ENCODE peak calls at places on chromosomes 2 and 18, in seven cellular contexts. One of them, this sample, is unnamed.
A peak's percentile ranks its signal among the peaks of the same experiment; 100 is the strongest.

GRCh38 chr2:67394734-67395133 is 2.4 kb upstream of the ETAA1 start:
- DNase-seq in activated T-helper 1 cell treated with anti-CD3 and anti-CD28 coated beads, Interleukin-2, amount 50 U/mL, for 16 hours: no peak
- DNase-seq in activated naive CD8-positive, alpha-beta T cell treated with anti-CD3 and anti-CD28 coated beads, Interleukin-2, amount 50 U/mL, for 24 hours: no peak
- DNase-seq in stimulated activated naive B cell treated with anti-CD40 and anti-IgM and Interleukin-4, amounts not matched to agents 10 μg/mL and 1 μg/mL and 100 μg/mL, for 72 hours: no peak
- DNase-seq in effector memory CD8-positive, alpha-beta T cell: no peak
- DNase-seq in NCI-H774: no peak
- DNase-seq in NCI-H2029 treated with DMSO at 0.1 percent for 48 hours: no peak
- DNase-seq in this sample: no peak

GRCh38 chr2:210210185-210210584 is 15.1 kb downstream of the ACADL start:
- DNase-seq in activated T-helper 1 cell treated with anti-CD3 and anti-CD28 coated beads, Interleukin-2, amount 50 U/mL, for 16 hours: no peak
- DNase-seq in activated naive CD8-positive, alpha-beta T cell treated with anti-CD3 and anti-CD28 coated beads, Interleukin-2, amount 50 U/mL, for 24 hours: no peak
- DNase-seq in stimulated activated naive B cell treated with anti-CD40 and anti-IgM and Interleukin-4, amounts not matched to agents 10 μg/mL and 1 μg/mL and 100 μg/mL, for 72 hours: no peak
- DNase-seq in effector memory CD8-positive, alpha-beta T cell: no peak
- DNase-seq in NCI-H774: no peak
- DNase-seq in NCI-H2029 treated with DMSO at 0.1 percent for 48 hours: no peak
- DNase-seq in this sample: no peak

GRCh38 chr2:134432438-134432883 is 178.6 kb downstream of the MGAT5 start:
- DNase-seq in activated T-helper 1 cell treated with anti-CD3 and anti-CD28 coated beads, Interleukin-2, amount 50 U/mL, for 16 hours: no peak
- DNase-seq in activated naive CD8-positive, alpha-beta T cell treated with anti-CD3 and anti-CD28 coated beads, Interleukin-2, amount 50 U/mL, for 24 hours: no peak
- DNase-seq in stimulated activated naive B cell treated with anti-CD40 and anti-IgM and Interleukin-4, amounts not matched to agents 10 μg/mL and 1 μg/mL and 100 μg/mL, for 72 hours: no peak
- DNase-seq in effector memory CD8-positive, alpha-beta T cell: no peak
- DNase-seq in NCI-H774: no peak
- DNase-seq in NCI-H2029 treated with DMSO at 0.1 percent for 48 hours: no peak
- DNase-seq in this sample: no peak

GRCh38 chr2:102245266-102246151 is 58.7 kb downstream of the IL1RL2 start:
- DNase-seq in activated T-helper 1 cell treated with anti-CD3 and anti-CD28 coated beads, Interleukin-2, amount 50 U/mL, for 16 hours: no peak
- DNase-seq in activated naive CD8-positive, alpha-beta T cell treated with anti-CD3 and anti-CD28 coated beads, Interleukin-2, amount 50 U/mL, for 24 hours: no peak
- DNase-seq in stimulated activated naive B cell treated with anti-CD40 and anti-IgM and Interleukin-4, amounts not matched to agents 10 μg/mL and 1 μg/mL and 100 μg/mL, for 72 hours: no peak
- DNase-seq in effector memory CD8-positive, alpha-beta T cell: no peak
- DNase-seq in NCI-H774: no peak
- DNase-seq in NCI-H2029 treated with DMSO at 0.1 percent for 48 hours: no peak
- DNase-seq in this sample: no peak

GRCh38 chr2:199136681-199137080 is 321.1 kb downstream of the SATB2 start:
- DNase-seq in activated T-helper 1 cell treated with anti-CD3 and anti-CD28 coated beads, Interleukin-2, amount 50 U/mL, for 16 hours: no peak
- DNase-seq in activated naive CD8-positive, alpha-beta T cell treated with anti-CD3 and anti-CD28 coated beads, Interleukin-2, amount 50 U/mL, for 24 hours: no peak
- DNase-seq in stimulated activated naive B cell treated with anti-CD40 and anti-IgM and Interleukin-4, amounts not matched to agents 10 μg/mL and 1 μg/mL and 100 μg/mL, for 72 hours: no peak
- DNase-seq in effector memory CD8-positive, alpha-beta T cell: no peak
- DNase-seq in NCI-H774: no peak
- DNase-seq in NCI-H2029 treated with DMSO at 0.1 percent for 48 hours: no peak
- DNase-seq in this sample: no peak

GRCh38 chr2:10331702-10332401 is 29.1 kb downstream of the HPCAL1 start:
- DNase-seq in activated T-helper 1 cell treated with anti-CD3 and anti-CD28 coated beads, Interleukin-2, amount 50 U/mL, for 16 hours: no peak
- DNase-seq in activated naive CD8-positive, alpha-beta T cell treated with anti-CD3 and anti-CD28 coated beads, Interleukin-2, amount 50 U/mL, for 24 hours: peak; percentile 78
- DNase-seq in stimulated activated naive B cell treated with anti-CD40 and anti-IgM and Interleukin-4, amounts not matched to agents 10 μg/mL and 1 μg/mL and 100 μg/mL, for 72 hours: peak; percentile 78
- DNase-seq in effector memory CD8-positive, alpha-beta T cell: peak; percentile 38
- DNase-seq in NCI-H774: peak; percentile 58
- DNase-seq in NCI-H2029 treated with DMSO at 0.1 percent for 48 hours: peak; percentile 63
- DNase-seq in this sample: no peak

GRCh38 chr18:54217624-54218023 is 6.8 kb downstream of the MBD2 start:
- DNase-seq in activated T-helper 1 cell treated with anti-CD3 and anti-CD28 coated beads, Interleukin-2, amount 50 U/mL, for 16 hours: no peak
- DNase-seq in activated naive CD8-positive, alpha-beta T cell treated with anti-CD3 and anti-CD28 coated beads, Interleukin-2, amount 50 U/mL, for 24 hours: no peak
- DNase-seq in stimulated activated naive B cell treated with anti-CD40 and anti-IgM and Interleukin-4, amounts not matched to agents 10 μg/mL and 1 μg/mL and 100 μg/mL, for 72 hours: no peak
- DNase-seq in effector memory CD8-positive, alpha-beta T cell: no peak
- DNase-seq in NCI-H774: no peak
- DNase-seq in NCI-H2029 treated with DMSO at 0.1 percent for 48 hours: no peak
- DNase-seq in this sample: no peak

GRCh38 chr2:37790462-37790861 is 119.0 kb upstream of the CDC42EP3 start:
- DNase-seq in activated T-helper 1 cell treated with anti-CD3 and anti-CD28 coated beads, Interleukin-2, amount 50 U/mL, for 16 hours: no peak
- DNase-seq in activated naive CD8-positive, alpha-beta T cell treated with anti-CD3 and anti-CD28 coated beads, Interleukin-2, amount 50 U/mL, for 24 hours: no peak
- DNase-seq in stimulated activated naive B cell treated with anti-CD40 and anti-IgM and Interleukin-4, amounts not matched to agents 10 μg/mL and 1 μg/mL and 100 μg/mL, for 72 hours: no peak
- DNase-seq in effector memory CD8-positive, alpha-beta T cell: no peak
- DNase-seq in NCI-H774: no peak
- DNase-seq in NCI-H2029 treated with DMSO at 0.1 percent for 48 hours: no peak
- DNase-seq in this sample: no peak

GRCh38 chr2:150125188-150125587 is 362.3 kb downstream of the RND3 start:
- DNase-seq in activated T-helper 1 cell treated with anti-CD3 and anti-CD28 coated beads, Interleukin-2, amount 50 U/mL, for 16 hours: no peak
- DNase-seq in activated naive CD8-positive, alpha-beta T cell treated with anti-CD3 and anti-CD28 coated beads, Interleukin-2, amount 50 U/mL, for 24 hours: no peak
- DNase-seq in stimulated activated naive B cell treated with anti-CD40 and anti-IgM and Interleukin-4, amounts not matched to agents 10 μg/mL and 1 μg/mL and 100 μg/mL, for 72 hours: no peak
- DNase-seq in effector memory CD8-positive, alpha-beta T cell: no peak
- DNase-seq in NCI-H774: no peak
- DNase-seq in NCI-H2029 treated with DMSO at 0.1 percent for 48 hours: peak; percentile 10
- DNase-seq in this sample: no peak

This sample was measured in NCI-H187 treated with DMSO at 0.1 percent for 48 hours.